ENCODE peak calls at places on chromosomes 6 and 20, in six cellular contexts. K is adipocyte, Y is IMR-90, O is mesenchymal stem cell, F is fibroblast of lung, C is HepG2. E is an unnamed sample.
A peak's percentile ranks its signal among the peaks of the same experiment; 100 is the strongest.

GRCh38 chr6:42165016-42165415 is 8.1 kb upstream of the GUCA1A start:
- DNase-seq in K (peak; percentile 53), Y (peak; percentile 71), O (peak; percentile 44), F (peak; percentile 73), C (no peak), E (no peak)

GRCh38 chr6:1136415-1136774 is 175.5 kb upstream of the FOXQ1 start:
- DNase-seq in K (no peak), Y (peak; percentile 86), O (no peak), F (peak; percentile 54), C (no peak), E (no peak)

GRCh38 chr6:38813451-38813850 is 98.3 kb downstream of the DNAH8 start:
- DNase-seq in K (peak; percentile 43), Y (no peak), O (peak; percentile 9), F (no peak), C (no peak), E (no peak)

GRCh38 chr6:1767481-1768246 is 157.9 kb downstream of the FOXC1 start:
- DNase-seq in K (peak; percentile 93), Y (peak; percentile 46), O (peak; percentile 23), F (peak; percentile 41), C (no peak), E (no peak)

GRCh38 chr6:56752009-56752408 is 109.3 kb upstream of the DST start:
- DNase-seq in K (peak; percentile 44), Y (peak; percentile 77), O (peak; percentile 67), F (peak; percentile 95), C (no peak), E (no peak)

GRCh38 chr6:91464718-91465117 is 877.8 kb upstream of the MAP3K7 start:
- DNase-seq in K (no peak), Y (no peak), O (no peak), F (no peak), C (no peak), E (no peak)

GRCh38 chr6:1363298-1363697 is 26.1 kb upstream of the FOXF2 start:
- DNase-seq in K (no peak), Y (no peak), O (no peak), F (no peak), C (no peak), E (no peak)

GRCh38 chr6:87151786-87152527 is 3.4 kb upstream of the ZNF292 start:
- DNase-seq in K (peak; percentile 74), Y (peak; percentile 31), O (peak; percentile 66), F (peak; percentile 67), C (no peak), E (peak; percentile 87)

GRCh38 chr6:339480-339879 is 47.2 kb downstream of the DUSP22 start:
- DNase-seq in K (no peak), Y (no peak), O (no peak), F (no peak), C (no peak), E (no peak)

GRCh38 chr6:141976994-141977393 is 155.7 kb upstream of the GJE1 start:
- DNase-seq in K (no peak), Y (no peak), O (no peak), F (no peak), C (no peak), E (no peak)

GRCh38 chr6:141110486-141110885 is 1022.2 kb upstream of the GJE1 start:
- DNase-seq in K (no peak), Y (peak; percentile 57), O (no peak), F (peak; percentile 84), C (no peak), E (no peak)

GRCh38 chr6:6246539-6246938 is 73.9 kb downstream of the F13A1 start:
- DNase-seq in K (no peak), Y (no peak), O (no peak), F (no peak), C (no peak), E (no peak)

GRCh38 chr20:17627101-17627950 is 54.7 kb downstream of the RRBP1 start:
- DNase-seq in K (no peak), Y (no peak), O (no peak), F (no peak), C (no peak), E (peak; percentile 62)

GRCh38 chr6:131914234-131914633 is 36.9 kb downstream of the CCN2 start:
- DNase-seq in K (no peak), Y (peak; percentile 86), O (no peak), F (peak; percentile 57), C (no peak), E (no peak)

GRCh38 chr6:17031961-17032360 is 69.9 kb upstream of the STMND1 start:
- DNase-seq in K (no peak), Y (no peak), O (no peak), F (peak; percentile 45), C (no peak), E (no peak)

GRCh38 chr6:25715794-25716193 is 38.7 kb upstream of the SLC17A4 start:
- DNase-seq in K (no peak), Y (no peak), O (no peak), F (no peak), C (peak; percentile 47), E (no peak)

GRCh38 chr6:70980800-70981199 is 23.9 kb upstream of the B3GAT2 start:
- DNase-seq in K (no peak), Y (no peak), O (no peak), F (no peak), C (no peak), E (no peak)

GRCh38 chr20:49965781-49966304 is 16.9 kb upstream of the SNAI1 start:
- DNase-seq in K (no peak), Y (no peak), O (no peak), F (no peak), C (peak; percentile 58), E (no peak)

GRCh38 chr20:49969234-49969633 is 13.5 kb upstream of the SNAI1 start:
- DNase-seq in K (no peak), Y (no peak), O (no peak), F (no peak), C (no peak), E (no peak)

GRCh38 chr20:49973964-49974363 is 8.8 kb upstream of the SNAI1 start:
- DNase-seq in K (no peak), Y (no peak), O (no peak), F (no peak), C (no peak), E (peak; percentile 33)

GRCh38 chr20:49969946-49970345 is 12.8 kb upstream of the SNAI1 start:
- DNase-seq in K (no peak), Y (no peak), O (no peak), F (no peak), C (no peak), E (no peak)

DNA sequence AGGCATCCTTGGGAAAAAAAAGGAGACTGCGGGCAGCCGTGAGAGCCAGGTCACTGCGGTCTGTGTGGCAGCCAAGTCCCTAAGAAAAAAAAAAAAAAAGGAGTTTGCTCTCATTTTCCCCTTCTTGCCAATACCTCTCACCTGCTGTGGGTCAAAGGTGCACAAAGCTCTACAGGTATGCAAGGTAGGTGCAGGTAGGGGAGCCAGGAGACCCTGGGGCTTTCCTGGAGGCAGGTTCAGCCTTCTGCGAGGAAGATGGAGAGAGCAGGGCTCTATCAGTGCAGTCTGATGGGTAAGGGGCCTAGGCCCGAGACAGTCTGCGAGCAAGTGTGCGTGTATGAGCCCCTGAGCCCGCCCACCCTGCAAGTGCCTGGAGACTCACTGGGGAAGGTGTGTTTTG is 12.3 kb upstream of the SNAI1 start:
- DNase-seq in K (no peak), Y (no peak), O (no peak), F (no peak), C (no peak), E (no peak)
- H3K9ac ChIP-seq in K (no peak overlapping the region), Y (no peak overlapping the region), O (no peak overlapping the region), F (no peak overlapping the region), C (no peak overlapping the region), E (no peak overlapping the region)

DNA sequence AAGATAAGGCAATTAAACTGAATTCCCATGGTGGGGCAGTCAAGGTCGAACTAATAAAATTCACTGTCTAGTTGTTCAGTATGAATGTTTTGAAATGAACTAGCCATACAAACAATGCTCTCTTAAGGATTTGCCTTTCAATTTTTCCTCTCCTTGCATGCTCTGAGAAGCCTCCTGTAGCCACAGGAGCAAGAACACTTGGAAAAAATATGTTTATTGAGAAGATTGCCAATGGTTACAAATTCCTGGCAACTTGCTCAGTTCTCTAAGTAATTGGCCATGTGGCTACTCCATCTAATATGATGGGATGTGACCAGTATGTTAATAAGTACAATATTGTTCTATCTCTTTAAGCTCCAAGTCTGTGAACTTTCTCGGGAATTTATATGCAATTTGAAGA is 49.4 kb downstream of the FUT9 start:
- DNase-seq in K (no peak), Y (no peak), O (no peak), F (no peak), C (no peak), E (no peak)
- H3K36me3 ChIP-seq in K (no peaks in the 10 kb centered on the region), Y (no peaks in the 10 kb centered on the region), O (no peaks in the 10 kb centered on the region), F (no peaks in the 10 kb centered on the region), C (no peaks in the 10 kb centered on the region), E (no peaks in the 10 kb centered on the region)

GRCh38 chr6:20200761-20201160 is 11.5 kb downstream of the MBOAT1 start:
- DNase-seq in K (no peak), Y (no peak), O (peak; percentile 35), F (no peak), C (no peak), E (no peak)
- H3K9ac ChIP-seq in K (no peak overlapping the region), Y (no peak overlapping the region), O (no peak overlapping the region), F (no peak overlapping the region), C (no peak overlapping the region), E (no peak overlapping the region)

GRCh38 chr20:20027284-20027683 is 10.1 kb downstream of the NAA20 start:
- DNase-seq in K (no peak), Y (no peak), O (no peak), F (no peak), C (no peak), E (no peak)
- H3K36me3 ChIP-seq in K (peaks cover 67% of the 10 kb centered on the region), Y (peaks cover 18% of the 10 kb centered on the region), O (peaks cover 78% of the 10 kb centered on the region), F (peaks cover 6% of the 10 kb centered on the region), C (peaks cover 18% of the 10 kb centered on the region), E (peaks cover 17% of the 10 kb centered on the region)

E was measured in kidney.